ENCODE peak calls at places on chromosomes 3 and 15, in six cellular contexts. W, A, I, K, T and R are unnamed samples.

GRCh38 chr3:123201223-123201556 is 553 bp upstream of the SEC22A start:
- DNase-seq in W (no peak), A (no peak), I (no peak), K (no peak), T (no peak), R (no peak)

GRCh38 chr3:112333386-112334334 is 704 bp downstream of the CD200 start:
- DNase-seq in W (no peak), A (no peak), I (no peak), K (no peak), T (no peak), R (peak)

GRCh38 chr3:18669374-18669773 is 244.2 kb upstream of the SATB1 start:
- DNase-seq in W (no peak), A (no peak), I (no peak), K (no peak), T (no peak), R (no peak)

GRCh38 chr15:59052915-59053407 is 52.0 kb upstream of the CCNB2 start:
- DNase-seq in W (no peak), A (no peak), I (no peak), K (no peak), T (no peak), R (no peak)

GRCh38 chr3:42214565-42215283 is 51.3 kb downstream of the CCK start:
- DNase-seq in W (no peak), A (no peak), I (no peak), K (no peak), T (no peak), R (no peak)

GRCh38 chr15:80504931-80505330 is 100.7 kb downstream of the ARNT2 start:
- DNase-seq in W (no peak), A (no peak), I (no peak), K (no peak), T (no peak), R (no peak)

GRCh38 chr3:125231895-125232294 is 19.3 kb upstream of the SLC12A8 start:
- DNase-seq in W (no peak), A (no peak), I (no peak), K (peak), T (peak), R (no peak)

GRCh38 chr3:129888739-129889138 is 4.8 kb downstream of the TMCC1 start:
- DNase-seq in W (no peak), A (no peak), I (no peak), K (peak), T (peak), R (no peak)

GRCh38 chr15:88249220-88249619 is 7.3 kb downstream of the NTRK3 start:
- DNase-seq in W (no peak), A (no peak), I (no peak), K (no peak), T (no peak), R (no peak)

GRCh38 chr15:31782951-31783350 is 247.4 kb upstream of the CHRNA7 start:
- DNase-seq in W (no peak), A (no peak), I (no peak), K (no peak), T (no peak), R (no peak)